ENCODE peak calls at places on chromosomes 4 and X, in five cellular contexts. G is HCT116; S is right atrium auricular region; V is activated T-helper 2 cell treated with anti-CD3 and anti-CD28 coated beads, Interferon-gamma antibody, Interleukin-2, Interleukin-4, amounts not matched to agents 10 μg/mL and 5 μg/mL and 100 μg/mL, durations not matched to agents 14 hours and 24 hours and 36 hours; K is stimulated activated CD8-positive, alpha-beta memory T cell treated with anti-CD3 and anti-CD28 coated beads, Interleukin-2, amount 100 ng/mL, for 48 hours. W is an unnamed sample.

GRCh38 chr4:183158062-183158461 is 59.0 kb downstream of the WWC2 start:
- DNase-seq in K (no peak), V (no peak), G (no peak), S (no peak), W (no peak)

GRCh38 chrX:31251336-31251735 is 179.5 kb upstream of the FTHL17 start:
- DNase-seq in K (no peak), V (no peak), G (no peak), S (no peak), W (no peak)

GRCh38 chr4:181645489-181645888 is 597.7 kb upstream of the TENM3 start:
- DNase-seq in G (no peak), V (no peak), K (no peak), S (no peak), W (no peak)

GRCh38 chrX:71994601-71995000 is 84.0 kb downstream of the NHSL2 start:
- DNase-seq in S (no peak), V (no peak), K (no peak), G (no peak), W (no peak)

GRCh38 chr4:15466596-15466995 is 3.1 kb upstream of the CC2D2A start:
- DNase-seq in G (no peak), K (no peak), S (no peak), V (no peak), W (no peak)

GRCh38 chr4:2286904-2287593 is 25.1 kb upstream of the MXD4 start:
- DNase-seq in S (no peak), V (no peak), K (no peak), G (no peak), W (no peak)

GRCh38 chr4:145285928-145286327 is 105.5 kb upstream of the OTUD4 start:
- DNase-seq in S (no peak), V (no peak), K (no peak), G (no peak), W (no peak)

GRCh38 chrX:2572740-2573139 is 72.0 kb upstream of the DHRSX start:
- DNase-seq in G (peak), V (no peak), S (no peak), K (no peak), W (no peak)

GRCh38 chrX:130285710-130286109 is 17.0 kb upstream of the ZNF280C start:
- DNase-seq in V (no peak), S (no peak), K (no peak), G (no peak), W (no peak)

GRCh38 chr4:40196724-40197281 is at the start of gene RHOH:
- DNase-seq in S (no peak), G (no peak), V (peak), K (peak), W (no peak)

GRCh38 chr4:83993774-83994173 is 457.9 kb downstream of the GPAT3 start:
- DNase-seq in K (no peak), V (no peak), S (no peak), G (no peak), W (no peak)

GRCh38 chr4:163191999-163192398 is 25.3 kb upstream of the NAF1 start:
- DNase-seq in V (no peak), G (peak), K (no peak), S (no peak), W (no peak)

GRCh38 chr4:118816538-118817177 is 19.3 kb downstream of the SEC24D start:
- DNase-seq in V (no peak), G (no peak), K (no peak), S (no peak), W (no peak)

GRCh38 chr4:88215351-88215750 is 56.9 kb upstream of the ABCG2 start:
- DNase-seq in V (no peak), K (no peak), S (no peak), G (no peak), W (no peak)

GRCh38 chrX:118566359-118566758 is 70.7 kb downstream of the DOCK11 start:
- DNase-seq in S (no peak), G (no peak), K (no peak), V (no peak), W (no peak)

GRCh38 chrX:18291006-18291545 is 63.4 kb downstream of the SCML2 start:
- DNase-seq in V (no peak), K (no peak), S (no peak), G (no peak), W (no peak)

GRCh38 chrX:106698693-106699092 is 27.8 kb upstream of the RNF128 start:
- DNase-seq in K (no peak), S (no peak), V (no peak), G (no peak), W (no peak)

GRCh38 chr4:184745747-184746531 is 12.0 kb upstream of the CENPU start:
- DNase-seq in G (peak), V (peak), K (peak), S (peak), W (peak)

GRCh38 chr4:105107105-105107856 is 39.4 kb upstream of the TET2 start:
- DNase-seq in V (no peak), K (no peak), S (no peak), G (no peak), W (no peak)

GRCh38 chr4:101222156-101222845 is 125.0 kb downstream of the PPP3CA start:
- DNase-seq in G (no peak), V (no peak), S (no peak), K (no peak), W (no peak)

GRCh38 chrX:341541-342101 is 23.0 kb upstream of the GTPBP6 start:
- DNase-seq in S (no peak), K (no peak), G (no peak), V (no peak), W (no peak)

GRCh38 chrX:40772290-40772689 is 36.9 kb upstream of the MED14 start:
- DNase-seq in S (no peak), V (no peak), K (no peak), G (peak), W (no peak)

GRCh38 chr4:153204247-153205027 is at the start of gene TRIM2:
- DNase-seq in S (peak), K (no peak), V (no peak), G (peak), W (peak)

W was measured in substantia nigra.